ENCODE peak calls at places on chromosomes 11 and 22, in five cellular contexts. W is H9, J is fibroblast of lung, B is DND-41, N is hepatocyte. O is an unnamed sample. For H3K27me3 and H3K9me3, the result is how much of the 10 kb centered on the place peaks cover.

GRCh38 chr22:50008151-50009040 is 4.2 kb downstream of the IL17REL start:
- DNase-seq in B (no peak), J (no peak), W (peak), N (peak), O (peak)

GRCh38 chr11:63537293-63538101 is 889 bp downstream of the PLAAT4 start:
- DNase-seq in N (no peak), J (peak), W (no peak), B (peak), O (no peak)

GRCh38 chr11:116882386-116882785 is 45.0 kb upstream of the APOA1 start:
- DNase-seq in J (peak), B (no peak), W (no peak), N (no peak), O (peak)

GRCh38 chr11:126307706-126308105 is 3.8 kb downstream of the DCPS start:
- DNase-seq in N (peak), B (peak), J (peak), W (peak), O (peak)

GRCh38 chr11:121814962-121815361 is 301.1 kb downstream of the BLID start:
- DNase-seq in W (no peak), B (no peak), J (no peak), N (no peak), O (peak)

GRCh38 chr11:27088353-27088752 is 47.7 kb downstream of the BBOX1 start:
- DNase-seq in J (no peak), N (no peak), W (no peak), B (no peak), O (no peak)

GRCh38 chr22:36194971-36195370 is 6.6 kb downstream of the APOL4 start:
- DNase-seq in J (peak), B (peak), W (peak), N (peak), O (peak)

GRCh38 chr11:117815262-117815803 is 9.2 kb downstream of the FXYD2 start:
- DNase-seq in W (no peak), B (peak), J (no peak), N (no peak), O (no peak)

GRCh38 chr11:7418061-7418460 is 67.2 kb upstream of the OLFML1 start:
- DNase-seq in J (no peak), N (no peak), W (no peak), B (no peak), O (peak)

GRCh38 chr11:2891901-2892214 is 6.3 kb upstream of the CDKN1C start:
- DNase-seq in B (no peak), J (no peak), W (no peak), N (peak), O (no peak)

GRCh38 chr11:2891291-2891690 is 5.7 kb upstream of the CDKN1C start:
- DNase-seq in W (no peak), B (peak), J (peak), N (no peak), O (no peak)

GRCh38 chr11:2893021-2893528 is 7.5 kb upstream of the CDKN1C start:
- DNase-seq in W (no peak), J (no peak), B (no peak), N (no peak), O (no peak)

GRCh38 chr11:2893935-2894334 is 8.4 kb upstream of the CDKN1C start:
- DNase-seq in W (no peak), N (no peak), B (no peak), J (no peak), O (no peak)

GRCh38 chr11:2892215-2893020 is 6.8 kb upstream of the CDKN1C start:
- DNase-seq in W (peak), N (peak), J (peak), B (peak), O (peak)
- H3K27me3 ChIP-seq in W (under half), N (under half), J (under half), B (under half), O (under half)

DNA sequence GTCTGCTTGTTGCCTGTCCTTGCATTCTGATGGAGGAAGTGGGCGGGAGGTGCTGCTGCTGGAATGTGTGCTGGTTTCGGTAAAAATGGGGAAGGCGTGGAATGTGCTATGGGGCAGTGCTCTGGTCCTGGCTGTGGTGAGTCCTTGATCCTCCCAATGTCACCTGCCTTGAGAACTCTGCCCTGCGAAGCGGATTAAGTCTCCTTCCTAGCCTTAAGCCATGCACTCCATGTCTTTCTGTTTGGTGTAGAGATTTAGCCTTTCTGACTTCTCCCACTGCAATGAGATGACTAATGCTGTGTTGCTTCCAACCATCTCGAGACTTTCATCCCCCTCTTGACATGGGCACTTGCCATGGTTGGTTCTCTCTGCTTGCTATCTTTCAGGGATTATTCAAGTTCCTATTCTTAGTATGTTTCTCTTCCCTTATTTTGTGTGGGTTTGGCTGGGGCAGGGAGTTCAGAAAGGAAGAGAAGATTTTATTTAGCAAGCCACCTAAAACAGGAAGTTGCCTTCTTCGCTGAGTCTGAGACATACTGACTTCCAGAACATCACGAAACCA is 687.9 kb downstream of the NTM start:
- DNase-seq in N (no peak), B (no peak), J (peak), W (no peak), O (no peak)
- H3K4me2 ChIP-seq in N (no peak), B (no peak), J (no peak), W (no peak), O (no peak)

GRCh38 chr22:47304854-47305253 is 542.4 kb downstream of the TBC1D22A start:
- DNase-seq in J (no peak), N (no peak), B (no peak), W (no peak), O (no peak)
- H3K9me3 ChIP-seq in J (under half), N (under half), B (under half), W (half or more), O (under half)

GRCh38 chr11:64687641-64688533 is 35.1 kb downstream of the NRXN2 start:
- DNase-seq in J (no peak), B (no peak), W (peak), N (no peak), O (no peak)

GRCh38 chr11:64686466-64687175 is 36.4 kb downstream of the NRXN2 start:
- DNase-seq in J (no peak), W (no peak), B (no peak), N (no peak), O (no peak)

GRCh38 chr11:64690235-64690634 is 32.8 kb downstream of the NRXN2 start:
- DNase-seq in N (no peak), B (no peak), J (no peak), W (no peak), O (no peak)

GRCh38 chr11:64687204-64687603 is 35.8 kb downstream of the NRXN2 start:
- DNase-seq in J (no peak), B (no peak), N (no peak), W (no peak), O (no peak)

DNA sequence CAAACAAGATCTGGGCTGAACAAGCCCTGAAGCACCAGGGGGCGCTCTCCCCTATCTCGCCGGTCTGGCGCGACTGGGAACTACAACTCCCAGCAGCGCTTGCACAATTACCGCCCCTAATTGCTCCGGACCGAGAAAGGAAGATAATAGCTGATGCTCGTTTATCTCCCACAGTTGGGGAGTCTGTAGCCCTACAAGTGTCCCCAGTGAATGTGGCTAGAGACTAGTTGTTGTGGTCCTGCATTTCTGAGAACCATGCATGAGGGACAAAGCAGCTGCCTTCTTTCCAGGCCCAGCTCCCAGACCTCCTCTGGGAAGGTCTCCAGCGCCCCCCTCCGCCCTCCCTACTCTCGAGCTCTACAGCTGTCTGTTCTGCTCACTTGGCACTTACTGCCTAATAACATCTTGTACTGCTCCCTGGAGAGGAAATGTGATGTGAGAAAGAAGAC is 34.4 kb downstream of the NRXN2 start:
- DNase-seq in W (peak), N (peak), J (peak), B (peak), O (peak)
- H3K27me3 ChIP-seq in W (under half), N (under half), J (under half), B (under half), O (under half)

DNA sequence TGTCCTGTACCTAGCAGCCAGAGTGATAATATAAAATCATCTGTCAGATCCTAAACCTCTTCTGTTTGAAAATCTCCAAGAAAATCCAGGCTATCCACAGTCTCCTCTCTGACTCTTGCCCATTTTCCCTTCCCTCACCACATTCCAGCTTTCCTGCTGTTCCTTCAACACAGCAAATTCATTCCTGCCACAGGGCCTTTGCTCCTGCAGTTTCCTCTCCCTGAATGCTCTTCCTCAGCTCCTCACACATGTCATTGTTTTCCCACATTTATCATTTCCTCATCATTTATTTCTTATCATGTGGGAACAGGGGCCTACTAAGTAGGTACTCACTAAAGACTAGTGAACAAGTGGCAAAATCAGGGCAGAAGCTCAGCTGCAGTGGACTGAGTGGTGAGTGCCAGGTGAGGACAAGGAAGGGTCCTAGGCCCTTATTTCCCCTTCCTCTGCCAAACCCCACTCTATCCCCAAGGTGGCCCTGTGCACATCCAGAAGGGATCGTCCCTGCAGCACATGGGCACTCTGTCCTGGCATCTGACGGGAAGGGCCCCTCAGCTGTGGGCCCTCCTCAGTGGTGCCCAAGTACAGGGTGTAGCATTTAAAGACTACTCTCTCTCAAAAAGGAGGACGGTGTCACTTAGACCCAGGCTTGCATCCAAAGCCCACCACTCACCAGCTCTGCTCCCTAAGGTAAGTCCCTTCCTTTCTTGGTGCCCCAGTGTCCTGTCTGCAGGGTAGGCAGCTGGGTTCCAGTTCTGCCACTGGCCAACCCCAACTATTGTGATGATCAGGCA is 2.0 kb downstream of the LRRC32 start:
- DNase-seq in N (no peak), W (no peak), B (no peak), J (no peak), O (no peak)
- H3K4me2 ChIP-seq in N (peak), W (no peak), B (no peak), J (peak), O (no peak)

GRCh38 chr11:72127923-72128322 is 7.6 kb upstream of the FOLR3 start:
- DNase-seq in B (no peak), W (no peak), J (no peak), N (no peak), O (no peak)

GRCh38 chr11:72124046-72124445 is 11.5 kb upstream of the FOLR3 start:
- DNase-seq in J (no peak), N (no peak), W (no peak), B (no peak), O (no peak)

GRCh38 chr11:72125956-72126355 is 9.6 kb upstream of the FOLR3 start:
- DNase-seq in N (no peak), B (no peak), W (no peak), J (no peak), O (peak)

GRCh38 chr11:72129381-72129780 is 6.1 kb upstream of the FOLR3 start:
- DNase-seq in J (no peak), B (no peak), W (no peak), N (no peak), O (no peak)
- H3K9me3 ChIP-seq in J (under half), B (under half), W (under half), N (under half), O (under half)

DNA sequence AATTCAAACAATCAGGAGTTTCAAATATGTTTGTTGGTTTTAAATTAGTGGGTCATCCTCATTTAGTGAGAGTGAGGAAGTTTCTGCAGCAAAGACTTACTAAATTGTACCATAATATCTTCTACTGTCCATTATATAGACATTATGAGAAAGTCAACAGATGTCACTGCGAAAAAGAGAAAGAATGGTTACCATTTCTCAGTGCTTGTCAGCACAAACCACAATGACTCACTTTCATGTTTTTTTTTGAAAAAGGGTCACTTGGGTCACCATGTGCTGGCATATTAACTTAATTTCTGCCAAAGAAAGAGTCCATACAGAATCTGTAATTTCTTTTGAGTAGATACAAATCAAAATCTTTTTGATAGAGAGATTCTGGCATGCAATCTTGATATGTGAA is 924.6 kb upstream of the FAT3 start:
- DNase-seq in B (no peak), W (no peak), N (no peak), J (peak), O (peak)
- H3K27me3 ChIP-seq in B (under half), W (under half), N (under half), J (under half), O (under half)

DNA sequence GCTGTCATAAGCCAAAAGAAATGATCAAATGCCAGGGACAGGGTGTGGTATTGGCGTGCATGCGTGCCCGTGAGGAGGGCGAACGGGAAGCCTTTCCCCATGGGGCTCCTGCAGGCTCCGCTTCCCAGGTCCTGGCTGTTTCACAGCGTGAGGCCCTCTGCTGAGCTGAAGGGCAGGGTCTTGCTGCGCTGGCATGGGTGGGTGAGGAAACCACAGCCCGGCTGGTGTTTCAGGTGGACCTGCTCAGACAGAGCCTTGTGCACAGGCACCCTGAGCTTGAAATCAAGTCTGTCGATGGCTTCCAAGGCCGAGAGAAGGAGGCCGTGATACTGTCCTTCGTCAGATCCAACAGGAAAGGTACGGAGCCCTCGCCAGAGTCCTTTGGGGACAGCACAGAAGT is 31.4 kb downstream of the IGHMBP2 start:
- DNase-seq in W (no peak), N (no peak), B (no peak), J (no peak), O (no peak)
- H3K4me2 ChIP-seq in W (no peak), N (no peak), B (no peak), J (no peak), O (no peak)